ENCODE peak calls at places on chromosome 16, in seven cellular contexts. Y, U, W, S, V, I and L are unnamed samples.

GRCh38 chr16:29961127-29961478 is 776 bp upstream of the TMEM219 start:
- DNase-seq in Y (no peak), U (no peak), W (no peak), S (no peak), V (no peak), I (no peak), L (no peak)

GRCh38 chr16:16857603-16858283 is 478.8 kb downstream of the NPIPA7 start:
- DNase-seq in Y (no peak), U (no peak), W (no peak), S (no peak), V (no peak), I (no peak), L (no peak)

GRCh38 chr16:66580605-66581209 is 1.4 kb downstream of the CMTM2 start:
- DNase-seq in Y (peak; percentile 69), U (no peak), W (no peak), S (peak; percentile 54), V (peak; percentile 53), I (no peak), L (no peak)

GRCh38 chr16:27256861-27257260 is 11.7 kb downstream of the NSMCE1 start:
- DNase-seq in Y (no peak), U (no peak), W (no peak), S (no peak), V (no peak), I (no peak), L (no peak)

GRCh38 chr16:67562918-67563707 is 787 bp downstream of the CTCF start:
- DNase-seq in Y (peak; percentile 64), U (peak; percentile 32), W (peak; percentile 71), S (peak; percentile 92), V (no peak), I (peak; percentile 57), L (peak; percentile 69)

GRCh38 chr16:82704369-82704768 is 77.6 kb downstream of the CDH13 start:
- DNase-seq in Y (no peak), U (no peak), W (no peak), S (no peak), V (no peak), I (no peak), L (no peak)

GRCh38 chr16:48053346-48053745 is 102.4 kb downstream of the ABCC12 start:
- DNase-seq in Y (peak; percentile 90), U (no peak), W (no peak), S (peak; percentile 73), V (peak; percentile 32), I (peak; percentile 24), L (no peak)

GRCh38 chr16:69340095-69340644 is 598 bp downstream of the NIP7 start:
- DNase-seq in Y (peak; percentile 25), U (no peak), W (no peak), S (peak; percentile 10), V (no peak), I (no peak), L (no peak)

GRCh38 chr16:69859105-69859969 is 91.8 kb upstream of the CLEC18A start:
- DNase-seq in Y (no peak), U (no peak), W (no peak), S (peak; percentile 79), V (no peak), I (no peak), L (peak; percentile 24)

GRCh38 chr16:67663151-67663876 is 2.6 kb downstream of the PARD6A start:
- DNase-seq in Y (peak; percentile 25), U (no peak), W (no peak), S (peak; percentile 55), V (no peak), I (no peak), L (no peak)

GRCh38 chr16:55368205-55368604 is 44.2 kb downstream of the IRX6 start:
- DNase-seq in Y (no peak), U (no peak), W (no peak), S (no peak), V (no peak), I (no peak), L (no peak)

GRCh38 chr16:10521681-10522274 is 58.6 kb downstream of the EMP2 start:
- DNase-seq in Y (peak; percentile 75), U (no peak), W (peak; percentile 22), S (peak; percentile 82), V (peak; percentile 6), I (peak; percentile 74), L (no peak)

GRCh38 chr16:86878290-86879160 is 300.2 kb downstream of the FOXL1 start:
- DNase-seq in Y (no peak), U (no peak), W (no peak), S (peak; percentile 36), V (no peak), I (no peak), L (no peak)

GRCh38 chr16:1961651-1962067 is 2.3 kb downstream of the NDUFB10 start:
- DNase-seq in Y (no peak), U (no peak), W (no peak), S (no peak), V (no peak), I (no peak), L (peak; percentile 28)

GRCh38 chr16:57266531-57267268 is 17.8 kb downstream of the PLLP start:
- DNase-seq in Y (peak; percentile 20), U (no peak), W (no peak), S (no peak), V (no peak), I (no peak), L (no peak)

GRCh38 chr16:56888806-56889205 is 23.8 kb downstream of the SLC12A3 start:
- DNase-seq in Y (no peak), U (no peak), W (no peak), S (no peak), V (no peak), I (no peak), L (no peak)

GRCh38 chr16:84072014-84072413 is 29.4 kb upstream of the SLC38A8 start:
- DNase-seq in Y (peak; percentile 41), U (no peak), W (no peak), S (no peak), V (peak; percentile 11), I (no peak), L (no peak)

GRCh38 chr16:67779256-67780014 is 26.9 kb downstream of the RANBP10 start:
- DNase-seq in Y (no peak), U (no peak), W (no peak), S (no peak), V (no peak), I (no peak), L (no peak)

GRCh38 chr16:89112377-89113151 is 18.9 kb downstream of the ACSF3 start:
- DNase-seq in Y (no peak), U (no peak), W (no peak), S (no peak), V (no peak), I (no peak), L (no peak)

GRCh38 chr16:58000706-58001676 is at the start of gene USB1:
- DNase-seq in Y (peak; percentile 85), U (peak; percentile 68), W (peak; percentile 88), S (peak; percentile 94), V (peak; percentile 39), I (peak; percentile 86), L (peak; percentile 87)

GRCh38 chr16:86505185-86505898 is 5.0 kb upstream of the FOXF1 start:
- DNase-seq in Y (no peak), U (no peak), W (no peak), S (peak; percentile 68), V (no peak), I (no peak), L (no peak)

GRCh38 chr16:49528564-49529150 is 155.1 kb downstream of the C16orf78 start:
- DNase-seq in Y (peak; percentile 23), U (no peak), W (no peak), S (no peak), V (no peak), I (no peak), L (no peak)
- H3K4me3 ChIP-seq in Y (no peak overlapping the region), U (peak overlapping the region; percentile 52), W (peak overlapping the region; percentile 52), S (no peak overlapping the region), V (peak overlapping the region; percentile 29), I (peak overlapping the region; percentile 25), L (no peak overlapping the region)

GRCh38 chr16:46973457-46974324 is at the start of gene DNAJA2:
- DNase-seq in Y (peak; percentile 93), U (peak; percentile 84), W (peak; percentile 93), S (peak; percentile 94), V (peak; percentile 50), I (peak; percentile 93), L (peak; percentile 93)
- H3K27ac ChIP-seq in Y (peak within 1 kb of the TSS; percentile 98), U (peak within 1 kb of the TSS; percentile 96), W (peak within 1 kb of the TSS; percentile 98), S (peak within 1 kb of the TSS; percentile 99), V (peak within 1 kb of the TSS; percentile 88), I (peak within 1 kb of the TSS; percentile 94), L (peak within 1 kb of the TSS; percentile 96)

GRCh38 chr16:28292731-28293588 is 635 bp downstream of the SBK1 start:
- DNase-seq in Y (no peak), U (no peak), W (no peak), S (peak; percentile 88), V (no peak), I (no peak), L (peak; percentile 28)
- H3K27me3 ChIP-seq in Y (no peaks in the 10 kb centered on the region), U (no peaks in the 10 kb centered on the region), W (no peaks in the 10 kb centered on the region), S (no peaks in the 10 kb centered on the region), V (peaks cover 44% of the 10 kb centered on the region), I (no peaks in the 10 kb centered on the region), L (no peaks in the 10 kb centered on the region)

DNA sequence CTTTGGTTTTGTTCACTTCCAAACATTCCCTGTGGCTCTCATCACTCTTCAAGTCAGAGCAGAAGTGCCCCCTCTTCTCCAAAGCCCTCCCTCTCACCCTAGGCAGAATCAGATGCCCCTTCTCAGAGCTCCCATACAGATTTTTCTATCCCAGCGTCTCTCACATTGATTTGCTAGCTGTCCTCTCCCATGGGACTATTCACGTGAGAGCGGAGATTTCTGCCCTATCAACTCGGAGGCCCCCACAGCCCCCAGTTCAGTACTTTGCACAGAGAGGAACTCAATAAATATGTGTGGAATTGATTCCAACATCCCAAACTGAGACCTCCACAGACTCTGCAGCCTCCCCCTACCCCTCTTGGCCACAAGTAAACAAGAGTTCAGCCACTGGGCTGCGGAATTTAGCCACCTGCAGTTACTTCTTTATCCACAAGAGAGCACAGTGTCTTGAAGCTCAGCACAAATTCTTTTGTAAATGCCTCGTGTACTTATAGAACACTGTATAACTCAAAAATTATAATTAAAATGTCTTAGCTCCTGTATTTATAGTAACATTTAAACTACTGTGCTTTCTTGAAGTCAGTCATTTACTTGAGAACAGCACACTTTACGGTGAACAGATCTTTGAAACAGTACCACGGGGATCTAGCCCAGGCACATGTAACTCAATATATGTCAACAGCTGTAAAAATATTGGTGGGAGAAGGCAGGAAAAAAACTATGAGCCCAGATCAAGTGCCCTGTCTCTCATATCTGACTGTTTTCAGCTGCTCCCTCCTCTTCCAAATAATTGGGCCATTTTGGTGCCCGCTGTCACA is 182.9 kb downstream of the C16orf78 start:
- DNase-seq in Y (peak; percentile 65), U (no peak), W (no peak), S (peak; percentile 82), V (no peak), I (no peak), L (no peak)
- H3K4me3 ChIP-seq in Y (no peak overlapping the region), U (no peak overlapping the region), W (peak overlapping the region; percentile 35), S (peak overlapping the region; percentile 43), V (no peak overlapping the region), I (no peak overlapping the region), L (no peak overlapping the region)